ENCODE peak calls at places on chromosomes 12 and 14, in seven cellular contexts. V, R, L, Q, F, N and B are unnamed samples.

GRCh38 chr14:28676481-28676880 is 90.1 kb upstream of the FOXG1 start:
- DNase-seq in V (no peak), R (no peak), L (peak; percentile 97), Q (no peak), F (no peak), N (no peak), B (no peak)

GRCh38 chr12:26226629-26227375 is 31.4 kb downstream of the SSPN start:
- DNase-seq in V (peak; percentile 61), R (no peak), L (peak; percentile 68), Q (no peak), F (no peak), N (peak; percentile 57), B (no peak)

GRCh38 chr14:61435563-61436337 is 114.4 kb downstream of the PRKCH start:
- DNase-seq in V (no peak), R (no peak), L (no peak), Q (no peak), F (no peak), N (no peak), B (no peak)

GRCh38 chr14:75877292-75877691 is 104.5 kb downstream of the TGFB3 start:
- DNase-seq in V (no peak), R (no peak), L (peak; percentile 92), Q (no peak), F (no peak), N (no peak), B (no peak)

GRCh38 chr14:92941531-92941930 is 18.6 kb downstream of the CHGA start:
- DNase-seq in V (no peak), R (no peak), L (no peak), Q (no peak), F (no peak), N (no peak), B (no peak)

GRCh38 chr14:94395900-94396574 is 7.6 kb upstream of the SERPINA1 start:
- DNase-seq in V (peak; percentile 86), R (no peak), L (no peak), Q (no peak), F (no peak), N (no peak), B (no peak)

GRCh38 chr12:62891805-62892549 is 43.0 kb downstream of the PPM1H start:
- DNase-seq in V (no peak), R (no peak), L (no peak), Q (no peak), F (no peak), N (no peak), B (no peak)

GRCh38 chr14:103033744-103034143 is 23.6 kb downstream of the CDC42BPB start:
- DNase-seq in V (no peak), R (no peak), L (no peak), Q (no peak), F (no peak), N (no peak), B (no peak)

GRCh38 chr12:120874547-120875245 is 29.5 kb downstream of the SPPL3 start:
- DNase-seq in V (no peak), R (no peak), L (no peak), Q (no peak), F (no peak), N (no peak), B (no peak)

GRCh38 chr12:50922820-50923219 is 29.5 kb upstream of the HIGD1C start:
- DNase-seq in V (no peak), R (no peak), L (no peak), Q (no peak), F (no peak), N (no peak), B (no peak)

GRCh38 chr12:65170245-65170881 is 980 bp downstream of the LEMD3 start:
- DNase-seq in V (peak; percentile 20), R (peak; percentile 35), L (peak; percentile 88), Q (peak; percentile 58), F (peak; percentile 25), N (peak; percentile 74), B (peak; percentile 89)

GRCh38 chr12:52672321-52672933 is 7.8 kb downstream of the KRT1 start:
- DNase-seq in V (no peak), R (no peak), L (peak; percentile 82), Q (no peak), F (no peak), N (no peak), B (no peak)

GRCh38 chr12:47881826-47882427 is 22.9 kb downstream of the VDR start:
- DNase-seq in V (no peak), R (no peak), L (peak; percentile 62), Q (no peak), F (no peak), N (no peak), B (no peak)

GRCh38 chr12:14741153-14741552 is 44.8 kb upstream of the GUCY2C start:
- DNase-seq in V (no peak), R (no peak), L (no peak), Q (no peak), F (no peak), N (no peak), B (no peak)

GRCh38 chr12:59620326-59620725 is 24.5 kb downstream of the SLC16A7 start:
- DNase-seq in V (no peak), R (no peak), L (no peak), Q (no peak), F (no peak), N (no peak), B (no peak)

GRCh38 chr12:89225401-89225800 is 126.9 kb downstream of the DUSP6 start:
- DNase-seq in V (no peak), R (no peak), L (peak; percentile 97), Q (peak; percentile 76), F (peak; percentile 35), N (no peak), B (no peak)

GRCh38 chr12:65355461-65355860 is 77.0 kb downstream of the MSRB3 start:
- DNase-seq in V (no peak), R (no peak), L (peak; percentile 70), Q (no peak), F (no peak), N (no peak), B (no peak)

GRCh38 chr12:116339800-116340371 is 62.4 kb upstream of the MED13L start:
- DNase-seq in V (no peak), R (no peak), L (peak; percentile 6), Q (no peak), F (no peak), N (no peak), B (no peak)

GRCh38 chr14:20697273-20698017 is 8.9 kb downstream of the ANG start:
- DNase-seq in V (no peak), R (peak; percentile 67), L (peak; percentile 86), Q (peak; percentile 44), F (peak; percentile 41), N (peak; percentile 81), B (no peak)

GRCh38 chr14:34496007-34496678 is 34.1 kb upstream of the SPTSSA start:
- DNase-seq in V (no peak), R (no peak), L (no peak), Q (no peak), F (no peak), N (peak; percentile 15), B (no peak)

GRCh38 chr12:60387356-60387755 is 791.5 kb downstream of the SLC16A7 start:
- DNase-seq in V (no peak), R (no peak), L (no peak), Q (no peak), F (no peak), N (no peak), B (no peak)

GRCh38 chr12:78210894-78211302 is 380.2 kb downstream of the NAV3 start:
- DNase-seq in V (peak; percentile 62), R (no peak), L (peak; percentile 60), Q (no peak), F (no peak), N (no peak), B (no peak)